ENCODE peak calls at places on chromosomes 1 and 21, in eight cellular contexts. F, X, M, O, D, Z, H and N are unnamed samples.

GRCh38 chr21:38646213-38646837 is 148.0 kb upstream of the ERG start:
- DNase-seq in M (peak; percentile 31), F (peak; percentile 79), X (no peak), O (no peak), D (peak; percentile 88), Z (no peak), H (no peak), N (no peak)

GRCh38 chr1:99177465-99177864 is 86.8 kb upstream of the PLPPR4 start:
- DNase-seq in D (no peak), Z (no peak), M (no peak), F (no peak), O (no peak), H (no peak), X (no peak), N (no peak)

GRCh38 chr1:92482404-92482664 is 4.4 kb downstream of the GFI1 start:
- DNase-seq in F (no peak), H (no peak), M (no peak), D (no peak), O (no peak), X (peak; percentile 24), Z (no peak), N (no peak)

GRCh38 chr1:41394405-41394804 is 33.2 kb downstream of the FOXO6 start:
- DNase-seq in H (no peak), X (no peak), F (no peak), O (no peak), Z (no peak), M (no peak), D (no peak), N (no peak)

GRCh38 chr1:61174060-61174788 is 91.9 kb downstream of the NFIA start:
- DNase-seq in M (no peak), H (no peak), X (no peak), D (no peak), F (no peak), Z (no peak), O (no peak), N (no peak)

GRCh38 chr1:109716570-109717090 is 4.6 kb downstream of the GSTM5 start:
- DNase-seq in F (no peak), M (no peak), H (no peak), Z (no peak), X (no peak), D (no peak), O (no peak), N (no peak)

GRCh38 chr1:30123896-30124295 is 599.5 kb downstream of the MATN1 start:
- DNase-seq in O (no peak), D (no peak), F (no peak), M (no peak), H (no peak), X (no peak), Z (no peak), N (no peak)

GRCh38 chr1:4931486-4931885 is 277.1 kb downstream of the AJAP1 start:
- DNase-seq in D (no peak), M (no peak), O (peak; percentile 28), H (no peak), Z (no peak), X (no peak), F (no peak), N (no peak)

GRCh38 chr1:76176020-76176419 is 101.5 kb downstream of the ST6GALNAC3 start:
- DNase-seq in F (no peak), M (no peak), X (no peak), Z (no peak), O (no peak), D (no peak), H (no peak), N (no peak)

GRCh38 chr1:40607921-40608320 is 57.6 kb downstream of the RIMS3 start:
- DNase-seq in H (no peak), X (no peak), D (no peak), F (no peak), O (no peak), M (no peak), Z (no peak), N (no peak)

DNA sequence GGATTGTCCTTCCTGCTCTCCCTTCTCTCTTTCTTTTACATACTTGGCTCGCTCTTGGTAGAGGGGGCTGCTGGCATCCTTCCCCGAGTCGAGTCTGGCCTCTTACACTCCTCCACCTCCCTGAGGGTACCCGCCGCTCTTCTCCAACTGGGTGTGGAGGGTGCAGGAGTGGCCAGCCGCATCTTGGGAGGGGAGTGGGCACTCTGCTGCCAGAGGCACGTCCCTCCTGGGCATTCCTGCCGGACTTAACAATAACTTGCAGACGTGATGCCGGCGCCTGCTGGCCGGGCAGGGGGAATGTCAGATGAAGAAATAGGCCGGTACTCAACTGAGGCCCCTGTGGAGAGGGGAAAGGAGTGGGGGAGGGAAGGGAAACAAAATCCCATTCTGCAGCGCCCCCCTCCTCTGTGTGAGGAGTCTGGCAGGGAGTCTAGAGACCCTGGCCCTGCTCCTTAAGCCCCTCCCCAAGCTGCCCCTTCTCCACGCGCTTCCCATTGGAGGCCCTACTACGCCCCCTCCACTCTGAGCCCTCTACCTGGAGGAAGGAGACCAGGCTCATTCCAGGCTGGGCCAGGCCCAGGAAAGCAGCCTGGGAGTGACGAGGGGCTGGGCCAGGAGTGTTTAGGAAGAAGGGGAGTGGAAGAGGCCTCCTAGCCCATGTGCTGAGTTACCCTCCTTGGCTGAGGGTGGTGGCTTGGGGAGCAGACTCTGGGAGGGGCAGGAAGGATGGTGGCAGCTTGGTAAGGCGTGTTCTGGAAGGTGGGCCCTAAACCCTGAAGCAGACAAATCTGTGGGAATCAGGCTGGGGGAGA is 1.8 kb downstream of the ATP2B4 start:
- DNase-seq in Z (no peak), D (peak; percentile 77), F (peak; percentile 81), O (no peak), H (peak; percentile 47), X (peak; percentile 22), M (no peak), N (peak; percentile 66)
- TF ChIP-seq CTCF in Z (no peak), D (peak; percentile 21), F (peak; percentile 41), O (no peak), H (no peak), X (peak; percentile 46), M (peak; percentile 58), N (no peak)

DNA sequence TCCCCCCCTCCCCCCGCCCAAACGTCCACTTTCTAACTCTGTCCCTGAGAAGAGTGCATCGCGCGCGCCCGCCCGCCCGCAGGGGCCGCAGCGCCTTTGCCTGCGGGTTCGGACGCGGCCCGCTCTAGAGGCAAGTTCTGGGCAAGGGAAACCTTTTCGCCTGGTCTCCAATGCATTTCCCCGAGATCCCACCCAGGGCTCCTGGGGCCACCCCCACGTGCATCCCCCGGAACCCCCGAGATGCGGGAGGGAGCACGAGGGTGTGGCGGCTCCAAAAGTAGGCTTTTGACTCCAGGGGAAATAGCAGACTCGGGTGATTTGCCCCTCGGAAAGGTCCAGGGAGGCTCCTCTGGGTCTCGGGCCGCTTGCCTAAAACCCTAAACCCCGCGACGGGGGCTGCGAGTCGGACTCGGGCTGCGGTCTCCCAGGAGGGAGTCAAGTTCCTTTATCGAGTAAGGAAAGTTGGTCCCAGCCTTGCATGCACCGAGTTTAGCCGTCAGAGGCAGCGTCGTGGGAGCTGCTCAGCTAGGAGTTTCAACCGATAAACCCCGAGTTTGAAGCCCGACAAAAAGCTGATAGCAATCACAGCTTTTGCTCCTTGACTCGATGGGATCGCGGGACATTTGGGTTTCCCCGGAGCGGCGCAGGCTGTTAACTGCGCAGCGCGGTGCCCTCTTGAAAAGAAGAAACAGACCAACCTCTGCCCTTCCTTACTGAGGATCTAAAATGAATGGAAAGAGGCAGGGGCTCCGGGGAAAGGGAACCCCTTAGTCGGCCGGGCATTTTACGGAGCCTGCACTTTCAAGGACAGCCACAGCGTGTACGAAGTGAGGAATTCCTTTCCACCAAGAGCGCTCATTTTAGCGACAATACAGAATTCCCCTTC is 158.1 kb downstream of the RUNX1 start:
- DNase-seq in H (no peak), X (peak; percentile 16), D (peak; percentile 69), F (peak; percentile 76), Z (no peak), O (peak; percentile 9), M (no peak), N (peak; percentile 53)
- TF ChIP-seq CTCF in H (no peak), X (peak; percentile 29), D (no peak), F (no peak), Z (no peak), O (no peak), M (peak; percentile 34), N (no peak)

GRCh38 chr1:37473431-37474050 is 839 bp upstream of the ZC3H12A start:
- DNase-seq in O (no peak), Z (peak; percentile 43), H (no peak), M (no peak), F (peak; percentile 52), X (no peak), D (peak; percentile 66), N (no peak)
- TF ChIP-seq CTCF in O (no peak), Z (no peak), H (no peak), M (peak; percentile 3), F (no peak), X (no peak), D (no peak), N (no peak)

DNA sequence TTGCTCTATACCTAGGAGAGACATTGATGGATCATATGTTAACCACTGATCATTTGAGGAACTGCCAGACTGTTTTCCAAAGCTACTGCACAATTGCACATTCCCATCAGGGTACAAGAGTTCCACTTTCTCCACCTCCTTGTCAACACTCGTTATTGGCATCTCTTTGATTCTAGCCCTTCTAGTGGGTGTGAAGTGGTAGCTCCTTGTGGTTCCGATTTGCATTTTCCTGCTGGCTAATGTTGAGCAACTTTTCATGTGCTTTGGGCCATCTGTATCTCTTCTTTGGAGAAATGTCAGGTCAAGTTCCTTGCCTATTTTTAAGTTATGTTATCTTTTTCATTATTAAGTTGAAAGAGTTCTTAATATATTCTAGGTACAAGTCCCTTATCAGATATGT is 90.1 kb downstream of the DMRTB1 start:
- DNase-seq in O (no peak), D (peak; percentile 9), F (no peak), Z (no peak), H (no peak), X (no peak), M (no peak), N (no peak)
- TF ChIP-seq CTCF in O (no peak), D (no peak), F (no peak), Z (no peak), H (no peak), X (no peak), M (no peak), N (no peak)

GRCh38 chr1:194533641-194534040 is 1347.2 kb upstream of the B3GALT2 start:
- DNase-seq in D (no peak), Z (no peak), O (no peak), X (no peak), F (no peak), M (no peak), H (no peak), N (no peak)

GRCh38 chr1:194535369-194535768 is 1349.0 kb upstream of the B3GALT2 start:
- DNase-seq in H (no peak), D (no peak), O (no peak), M (no peak), Z (no peak), F (peak; percentile 42), X (no peak), N (peak; percentile 19)

GRCh38 chr1:194534784-194535183 is 1348.4 kb upstream of the B3GALT2 start:
- DNase-seq in X (no peak), M (no peak), H (no peak), O (no peak), D (no peak), F (no peak), Z (no peak), N (no peak)

GRCh38 chr1:194537521-194537920 is 1351.1 kb upstream of the B3GALT2 start:
- DNase-seq in H (no peak), M (no peak), F (no peak), Z (no peak), X (no peak), D (no peak), O (no peak), N (no peak)

DNA sequence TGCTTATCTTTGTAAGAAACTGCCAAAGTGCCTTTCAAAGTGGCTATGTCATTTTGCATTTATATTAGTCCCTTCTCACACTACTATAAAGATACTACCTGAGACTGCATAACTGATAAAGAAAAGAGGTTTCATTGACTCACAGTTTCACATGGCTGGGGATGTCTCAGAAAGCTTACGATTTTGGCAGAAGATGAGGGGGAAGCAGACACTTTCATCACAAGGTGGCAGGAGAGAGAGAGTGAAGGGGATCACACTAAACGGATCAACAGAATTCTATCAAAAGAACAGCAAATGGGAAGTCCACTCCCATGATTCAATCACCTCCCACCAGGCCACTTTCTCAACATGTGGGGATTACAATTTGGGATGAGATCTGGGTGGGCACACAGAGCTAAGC is 1352.0 kb upstream of the B3GALT2 start:
- DNase-seq in X (no peak), H (no peak), F (no peak), Z (no peak), M (no peak), D (no peak), O (no peak), N (no peak)
- TF ChIP-seq CTCF in X (no peak), H (no peak), F (no peak), Z (no peak), M (no peak), D (no peak), O (no peak), N (no peak)